ENCODE peak calls at places on chromosomes 12 and 14, in seven cellular contexts. N, L, B, D, Z, P and V are unnamed samples.

GRCh38 chr14:42854061-42854460 is 1247.4 kb downstream of the LRFN5 start:
- DNase-seq in N (no peak), L (no peak), B (peak; percentile 75), D (no peak), Z (no peak), P (no peak), V (no peak)

GRCh38 chr12:50597200-50598195 is 92.7 kb downstream of the DIP2B start:
- DNase-seq in N (no peak), L (no peak), B (peak; percentile 77), D (peak; percentile 49), Z (no peak), P (no peak), V (no peak)

GRCh38 chr14:49250109-49250508 is 336.1 kb downstream of the RPS29 start:
- DNase-seq in N (no peak), L (no peak), B (peak; percentile 36), D (no peak), Z (no peak), P (no peak), V (no peak)

GRCh38 chr14:55201219-55202096 is 10.1 kb upstream of the DLGAP5 start:
- DNase-seq in N (no peak), L (no peak), B (no peak), D (no peak), Z (no peak), P (no peak), V (no peak)

GRCh38 chr12:685388-685787 is 22.1 kb upstream of the NINJ2 start:
- DNase-seq in N (no peak), L (no peak), B (peak; percentile 87), D (no peak), Z (no peak), P (no peak), V (no peak)

GRCh38 chr12:27635349-27635972 is 60.8 kb upstream of the REP15 start:
- DNase-seq in N (no peak), L (no peak), B (peak; percentile 67), D (no peak), Z (no peak), P (peak; percentile 23), V (no peak)

GRCh38 chr14:100096656-100097055 is 31.4 kb downstream of the EVL start:
- DNase-seq in N (peak; percentile 73), L (no peak), B (peak; percentile 58), D (no peak), Z (no peak), P (no peak), V (no peak)

GRCh38 chr12:113154351-113154973 is 4.9 kb downstream of the CFAP73 start:
- DNase-seq in N (no peak), L (no peak), B (no peak), D (peak; percentile 65), Z (peak; percentile 64), P (no peak), V (no peak)

GRCh38 chr12:45601390-45601789 is 128.1 kb upstream of the ARID2 start:
- DNase-seq in N (no peak), L (no peak), B (no peak), D (no peak), Z (no peak), P (no peak), V (no peak)